ENCODE peak calls at places on chromosomes 4 and X, in ten cellular contexts. C is fibroblast of the aortic adventitia, Z is right lobe of liver, O is thoracic aorta, G is SK-N-SH, E is GM10248, N is upper lobe of right lung, P is left ventricle myocardium inferior, V is glutamatergic neuron, B is cardiac muscle cell. F is an unnamed sample.

GRCh38 chr4:152239216-152239615 is 296.7 kb downstream of the FBXW7 start:
- DNase-seq in C (no peak), Z (no peak), O (no peak), G (no peak), E (no peak), N (no peak), P (no peak), V (no peak), B (no peak), F (no peak)

GRCh38 chrX:103733017-103733416 is 22.3 kb downstream of the TMEM31 start:
- DNase-seq in C (no peak), Z (no peak), O (no peak), G (no peak), E (no peak), N (no peak), P (no peak), V (no peak), B (no peak), F (no peak)

GRCh38 chrX:153719238-153719637 is 4.9 kb downstream of the BCAP31 start:
- DNase-seq in C (no peak), Z (no peak), O (no peak), G (no peak), E (no peak), N (no peak), P (no peak), V (no peak), B (no peak), F (no peak)

GRCh38 chrX:155148724-155149537 is 67.3 kb upstream of the VBP1 start:
- DNase-seq in C (peak), Z (no peak), O (no peak), G (peak), E (peak), N (no peak), P (no peak), V (peak), B (peak), F (peak)

GRCh38 chrX:134631404-134632346 is 26.6 kb downstream of the PLAC1 start:
- DNase-seq in C (peak), Z (no peak), O (no peak), G (no peak), E (no peak), N (no peak), P (no peak), V (no peak), B (no peak), F (no peak)

GRCh38 chr4:151801547-151802516 is 41.0 kb upstream of the GATB start:
- DNase-seq in C (peak), Z (no peak), O (no peak), G (peak), E (peak), N (no peak), P (no peak), V (peak), B (no peak), F (peak)

GRCh38 chrX:68416592-68416991 is 16.7 kb downstream of the OPHN1 start:
- DNase-seq in C (no peak), Z (no peak), O (no peak), G (no peak), E (no peak), N (no peak), P (no peak), V (no peak), B (no peak), F (no peak)

GRCh38 chr4:100641326-100641725 is 123.5 kb upstream of the EMCN start:
- DNase-seq in C (no peak), Z (no peak), O (no peak), G (no peak), E (no peak), N (no peak), P (no peak), V (no peak), B (no peak), F (no peak)

GRCh38 chr4:82799006-82799881 is 648 bp upstream of the SCD5 start:
- DNase-seq in C (peak), Z (no peak), O (no peak), G (peak), E (no peak), N (no peak), P (no peak), V (peak), B (no peak), F (no peak)

GRCh38 chr4:20383283-20383682 is 131.6 kb downstream of the SLIT2 start:
- DNase-seq in C (no peak), Z (no peak), O (no peak), G (no peak), E (no peak), N (no peak), P (no peak), V (no peak), B (no peak), F (no peak)

GRCh38 chr4:8580321-8581093 is at the start of gene GPR78:
- DNase-seq in C (peak), Z (peak), O (no peak), G (peak), E (peak), N (peak), P (peak), V (peak), B (peak), F (peak)

GRCh38 chr4:159048166-159048886 is 54.6 kb upstream of the RAPGEF2 start:
- DNase-seq in C (peak), Z (peak), O (no peak), G (peak), E (no peak), N (peak), P (peak), V (no peak), B (peak), F (no peak)

GRCh38 chr4:24913099-24913445 is 230 bp upstream of the CCDC149 start:
- DNase-seq in C (peak), Z (no peak), O (no peak), G (no peak), E (no peak), N (no peak), P (no peak), V (no peak), B (no peak), F (no peak)

DNA sequence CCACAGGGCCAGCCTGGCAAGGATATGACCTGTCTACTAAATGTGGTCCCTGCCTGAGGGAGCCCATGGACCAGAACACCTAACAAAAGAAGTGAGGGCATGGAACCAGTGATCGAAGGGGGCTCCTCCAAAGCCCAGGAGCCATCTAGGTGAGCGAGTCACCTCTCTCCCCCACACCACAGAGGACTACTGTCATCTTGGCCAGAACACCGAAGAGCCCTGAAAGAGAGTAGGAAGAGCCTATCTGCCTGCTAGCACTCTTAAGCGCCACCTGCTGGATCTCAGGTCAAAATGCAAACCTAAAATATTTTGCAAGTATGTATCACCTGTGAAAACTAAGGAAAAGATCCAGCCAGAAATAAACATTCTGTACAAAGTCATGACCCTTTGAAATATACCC is 137.9 kb upstream of the ZXDB start:
- DNase-seq in C (peak), Z (no peak), O (no peak), G (peak), E (peak), N (no peak), P (no peak), V (no peak), B (peak), F (peak)
- TF ChIP-seq CTCF in C (peak), Z (peak), O (no peak), G (peak), E (peak), N (peak), P (peak), V (peak), B (peak), F (no peak)

DNA sequence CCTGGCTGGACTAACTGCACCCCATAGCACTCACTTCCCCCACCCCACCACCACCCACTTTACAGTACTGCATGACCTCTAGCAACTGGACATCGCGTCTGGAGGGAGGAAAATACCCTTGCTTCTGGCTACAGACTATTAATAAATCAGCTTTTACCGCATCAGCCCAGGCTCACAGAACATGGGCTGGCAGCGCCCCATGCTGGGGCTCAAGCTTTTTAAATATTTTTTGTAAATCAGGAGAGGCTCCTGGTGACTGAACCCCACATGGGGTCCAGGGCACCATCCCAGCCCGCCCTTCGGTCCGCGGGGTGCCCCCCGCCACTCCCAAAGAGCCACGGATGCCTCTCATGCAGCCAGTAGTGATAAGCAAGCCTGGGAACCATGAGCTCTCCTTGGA is 2.7 kb downstream of the HS6ST2 start:
- DNase-seq in C (no peak), Z (no peak), O (no peak), G (peak), E (no peak), N (no peak), P (no peak), V (no peak), B (peak), F (no peak)
- TF ChIP-seq CTCF in C (no peak), Z (no peak), O (no peak), G (no peak), E (no peak), N (no peak), P (no peak), V (no peak), B (no peak), F (no peak)

DNA sequence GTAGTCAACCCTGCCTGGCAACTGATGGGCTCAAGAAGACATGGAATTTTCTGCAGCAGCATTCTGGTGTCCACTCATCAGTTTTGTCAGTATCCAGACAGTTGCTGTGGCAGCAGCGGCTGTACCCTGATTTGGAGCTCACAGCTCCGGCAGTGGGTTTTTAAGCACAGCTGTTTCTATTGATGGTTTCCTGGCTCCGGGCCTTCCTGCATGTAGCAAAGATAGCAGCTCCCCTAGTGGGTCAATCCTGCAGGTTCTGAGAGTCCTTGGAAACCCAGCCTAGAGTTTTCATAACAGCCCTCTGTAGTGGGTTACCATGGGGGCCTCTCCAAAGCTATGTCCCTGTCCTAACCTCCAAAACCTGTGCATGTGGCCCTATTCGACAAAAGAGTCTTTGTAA is 84.0 kb upstream of the ATP6AP2 start:
- DNase-seq in C (no peak), Z (no peak), O (no peak), G (peak), E (no peak), N (no peak), P (no peak), V (peak), B (no peak), F (peak)
- TF ChIP-seq CTCF in C (peak), Z (no peak), O (no peak), G (peak), E (no peak), N (no peak), P (peak), V (no peak), B (peak), F (no peak)

DNA sequence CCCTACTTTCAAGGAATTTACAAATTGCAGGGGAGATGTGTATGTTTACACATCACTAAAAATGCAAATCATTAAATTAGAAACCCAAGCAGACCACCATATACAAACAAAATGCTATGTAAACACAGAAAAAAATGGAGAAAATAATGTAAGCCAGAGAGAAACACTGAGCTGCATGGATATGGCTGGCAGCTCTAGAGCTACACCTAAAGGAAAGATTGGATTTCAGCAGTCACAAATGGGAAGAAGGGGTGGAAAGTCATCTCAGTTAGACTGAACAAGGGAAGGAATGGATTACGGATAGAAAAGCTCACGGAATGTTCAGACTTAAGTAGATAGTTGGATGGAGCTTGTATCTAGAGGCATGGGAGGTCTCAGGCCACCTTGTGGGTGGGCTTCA is 186.3 kb downstream of the MOSPD2 start:
- DNase-seq in C (no peak), Z (no peak), O (no peak), G (no peak), E (no peak), N (no peak), P (no peak), V (no peak), B (no peak), F (no peak)
- TF ChIP-seq CTCF in C (no peak), Z (no peak), O (no peak), G (peak), E (no peak), N (no peak), P (no peak), V (no peak), B (no peak), F (no peak)

GRCh38 chr4:84159767-84160166 is 339.3 kb downstream of the NKX6-1 start:
- DNase-seq in C (no peak), Z (no peak), O (no peak), G (no peak), E (no peak), N (no peak), P (no peak), V (peak), B (peak), F (peak)
- TF ChIP-seq CTCF in C (peak), Z (no peak), O (no peak), G (no peak), E (no peak), N (no peak), P (no peak), V (no peak), B (no peak), F (no peak)

DNA sequence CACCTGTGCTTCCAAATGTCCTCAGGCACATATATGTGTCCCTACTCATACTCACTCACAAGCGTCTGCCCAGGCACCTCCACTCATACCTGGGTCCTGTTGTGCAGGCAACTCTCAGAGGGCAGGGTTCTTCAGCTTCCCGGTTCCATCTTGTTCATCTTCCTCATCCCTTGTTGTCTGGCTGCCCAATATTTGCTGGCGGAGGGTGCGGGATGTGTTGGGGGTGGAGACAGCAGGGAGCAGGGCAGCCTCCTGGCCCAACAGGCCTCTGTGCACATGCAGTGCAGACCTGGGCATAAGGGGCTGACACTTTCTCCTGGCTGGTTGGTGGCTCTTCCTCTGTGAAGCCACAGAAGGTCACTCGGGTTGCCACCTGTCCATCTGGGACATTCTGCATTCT is 32.1 kb downstream of the NBDY start:
- DNase-seq in C (no peak), Z (peak), O (no peak), G (no peak), E (no peak), N (no peak), P (no peak), V (no peak), B (no peak), F (no peak)
- TF ChIP-seq CTCF in C (no peak), Z (no peak), O (no peak), G (no peak), E (no peak), N (no peak), P (no peak), V (no peak), B (no peak), F (no peak)

DNA sequence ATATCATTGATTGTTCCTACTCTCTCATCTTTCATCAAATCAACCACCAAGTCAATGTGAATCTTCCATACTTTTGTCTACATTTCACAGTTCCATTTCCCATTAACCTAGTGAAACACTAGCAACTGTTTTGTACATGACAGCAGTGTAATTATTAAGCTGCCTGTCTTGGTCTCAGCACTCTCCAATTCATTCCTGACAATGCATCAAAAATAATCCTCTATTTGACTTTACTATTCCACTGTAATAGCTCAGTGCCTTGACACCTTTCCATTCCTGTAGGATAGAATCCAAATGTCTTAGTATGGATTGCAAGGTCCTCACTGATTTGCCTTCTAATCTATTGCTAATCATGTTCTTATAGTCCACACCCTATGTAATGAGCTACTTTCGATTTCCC is 2405.8 kb downstream of the PCDH7 start:
- DNase-seq in C (no peak), Z (no peak), O (no peak), G (no peak), E (no peak), N (no peak), P (no peak), V (no peak), B (no peak), F (no peak)
- TF ChIP-seq CTCF in C (no peak), Z (no peak), O (no peak), G (no peak), E (no peak), N (no peak), P (no peak), V (no peak), B (no peak), F (no peak)